ENCODE peak calls at places on chromosomes 13 and 19, in seven cellular contexts. V is adrenal gland, X is cardiac muscle cell, T is uterus, I is suprapubic skin, S is aorta, L is GM23338. R is an unnamed sample. For H3K4me1, the result is how much of the 10 kb centered on the place peaks cover.

GRCh38 chr19:38908854-38909253 is 3.1 kb downstream of the CCER2 start:
- DNase-seq in V (no peak), X (no peak), T (no peak), I (no peak), S (no peak), L (no peak), R (no peak)

GRCh38 chr13:101511766-101512165 is 59.3 kb downstream of the ITGBL1 start:
- DNase-seq in V (no peak), X (no peak), T (no peak), I (no peak), S (no peak), L (no peak), R (no peak)

GRCh38 chr13:60139272-60139671 is 24.5 kb downstream of the DIAPH3 start:
- DNase-seq in V (no peak), X (no peak), T (no peak), I (no peak), S (no peak), L (no peak), R (no peak)

GRCh38 chr19:18473706-18474087 is 35.8 kb upstream of the ISYNA1 start:
- DNase-seq in V (no peak), X (no peak), T (peak), I (no peak), S (no peak), L (no peak), R (no peak)

GRCh38 chr19:40742477-40742876 is 7.8 kb downstream of the ACTMAP start:
- DNase-seq in V (no peak), X (no peak), T (no peak), I (no peak), S (no peak), L (no peak), R (no peak)

GRCh38 chr19:8423821-8424223 is 10.7 kb downstream of the MARCHF2 start:
- DNase-seq in V (peak), X (peak), T (peak), I (peak), S (peak), L (peak), R (peak)

GRCh38 chr19:20367811-20368294 is 197.7 kb downstream of the ZNF737 start:
- DNase-seq in V (no peak), X (no peak), T (no peak), I (no peak), S (no peak), L (peak), R (no peak)

GRCh38 chr19:869245-870177 is 10.0 kb downstream of the CFD start:
- DNase-seq in V (peak), X (peak), T (peak), I (no peak), S (peak), L (no peak), R (peak)

GRCh38 chr19:42412223-42412622 is 15.0 kb downstream of the LIPE start:
- DNase-seq in V (no peak), X (no peak), T (no peak), I (no peak), S (no peak), L (peak), R (no peak)

GRCh38 chr19:19315444-19315843 is 4.9 kb downstream of the SUGP1 start:
- DNase-seq in V (no peak), X (no peak), T (no peak), I (no peak), S (no peak), L (peak), R (no peak)

GRCh38 chr19:13153627-13154240 is 3.5 kb downstream of the IER2 start:
- DNase-seq in V (peak), X (peak), T (peak), I (no peak), S (peak), L (peak), R (no peak)

GRCh38 chr13:91955546-91956355 is 557.3 kb downstream of the GPC5 start:
- DNase-seq in V (no peak), X (no peak), T (no peak), I (no peak), S (no peak), L (peak), R (no peak)

GRCh38 chr13:44184740-44185139 is 188.9 kb upstream of the SERP2 start:
- DNase-seq in V (no peak), X (no peak), T (no peak), I (no peak), S (no peak), L (no peak), R (no peak)

GRCh38 chr13:30186644-30187431 is 120.5 kb downstream of the KATNAL1 start:
- DNase-seq in V (no peak), X (no peak), T (no peak), I (no peak), S (no peak), L (peak), R (no peak)

GRCh38 chr13:113365551-113365971 is 1.6 kb upstream of the GRTP1 start:
- DNase-seq in V (no peak), X (no peak), T (no peak), I (no peak), S (no peak), L (no peak), R (peak)

GRCh38 chr13:97932006-97932405 is 21.5 kb upstream of the IPO5 start:
- DNase-seq in V (no peak), X (no peak), T (no peak), I (no peak), S (no peak), L (no peak), R (no peak)

GRCh38 chr13:48938308-48938943 is 37.3 kb upstream of the FNDC3A start:
- DNase-seq in V (no peak), X (no peak), T (no peak), I (no peak), S (no peak), L (no peak), R (no peak)

GRCh38 chr13:97849305-97849704 is 104.2 kb upstream of the IPO5 start:
- DNase-seq in V (no peak), X (peak), T (no peak), I (no peak), S (no peak), L (peak), R (no peak)

GRCh38 chr13:65724261-65724660 is 1505.9 kb downstream of the PCDH9 start:
- DNase-seq in V (no peak), X (peak), T (no peak), I (no peak), S (no peak), L (no peak), R (no peak)

GRCh38 chr19:46625731-46626130 is 842 bp upstream of the PTGIR start:
- DNase-seq in V (no peak), X (no peak), T (peak), I (no peak), S (no peak), L (no peak), R (no peak)

GRCh38 chr13:44075113-44075512 is 195.4 kb downstream of the LACC1 start:
- DNase-seq in V (no peak), X (no peak), T (no peak), I (no peak), S (no peak), L (no peak), R (no peak)

GRCh38 chr13:29925457-29925856 is 75.0 kb upstream of the UBL3 start:
- DNase-seq in V (peak), X (peak), T (peak), I (peak), S (peak), L (no peak), R (peak)

GRCh38 chr19:45999653-46000121 is 4.4 kb downstream of the CCDC61 start:
- DNase-seq in V (no peak), X (peak), T (peak), I (no peak), S (peak), L (peak), R (no peak)

GRCh38 chr19:49488863-49489537 is 1.6 kb downstream of the RPL13A start:
- DNase-seq in V (no peak), X (no peak), T (no peak), I (no peak), S (no peak), L (no peak), R (no peak)

GRCh38 chr13:112943309-112944125 is 25.5 kb upstream of the MCF2L start:
- DNase-seq in V (peak), X (peak), T (peak), I (peak), S (peak), L (peak), R (no peak)

GRCh38 chr13:77507931-77508776 is 27.4 kb upstream of the SCEL start:
- DNase-seq in V (no peak), X (peak), T (no peak), I (no peak), S (no peak), L (no peak), R (no peak)

GRCh38 chr13:70809588-70809987 is 701.3 kb upstream of the KLHL1 start:
- DNase-seq in V (no peak), X (no peak), T (no peak), I (no peak), S (no peak), L (peak), R (no peak)

GRCh38 chr19:287381-287871 is 3.8 kb downstream of the PLPP2 start:
- DNase-seq in V (no peak), X (no peak), T (no peak), I (no peak), S (peak), L (no peak), R (no peak)

GRCh38 chr19:45615795-45616708 is 14.0 kb upstream of the GPR4 start:
- DNase-seq in V (peak), X (peak), T (peak), I (peak), S (peak), L (peak), R (peak)

GRCh38 chr13:66219493-66219892 is 1010.6 kb downstream of the PCDH9 start:
- DNase-seq in V (no peak), X (no peak), T (no peak), I (no peak), S (no peak), L (no peak), R (no peak)

GRCh38 chr13:31951215-31951678 is 80.3 kb upstream of the FRY start:
- DNase-seq in V (peak), X (no peak), T (no peak), I (no peak), S (no peak), L (no peak), R (peak)

GRCh38 chr13:104823071-104823470 is 1712.4 kb downstream of the EFNB2 start:
- DNase-seq in V (no peak), X (no peak), T (no peak), I (no peak), S (no peak), L (no peak), R (no peak)

GRCh38 chr19:13506550-13506878 is 235 bp upstream of the CACNA1A start:
- DNase-seq in V (no peak), X (peak), T (no peak), I (no peak), S (no peak), L (peak), R (no peak)

DNA sequence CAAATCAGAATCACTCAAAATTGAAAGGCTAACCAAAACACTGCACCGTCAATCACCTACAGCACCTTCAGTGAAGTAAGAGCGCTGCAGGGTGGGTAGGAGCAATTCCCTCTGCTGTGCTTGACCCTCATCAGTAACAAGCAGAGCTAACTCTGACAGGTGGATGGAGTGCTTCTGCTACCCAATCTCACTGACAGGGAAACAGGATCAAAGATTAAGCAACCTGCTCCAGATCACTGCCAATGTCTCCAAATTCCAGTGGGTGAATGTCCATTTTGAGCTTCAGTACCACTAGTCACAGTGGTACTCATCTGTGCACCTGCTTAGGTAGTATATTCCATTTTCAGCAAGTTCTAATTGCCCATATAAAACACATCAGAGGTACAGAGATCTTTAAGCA is 25.2 kb downstream of the BRD4 start:
- DNase-seq in V (no peak), X (no peak), T (no peak), I (no peak), S (no peak), L (no peak), R (no peak)
- H3K4me1 ChIP-seq in V (half or more), X (under half), T (under half), I (half or more), S (under half), L (under half), R (under half)

DNA sequence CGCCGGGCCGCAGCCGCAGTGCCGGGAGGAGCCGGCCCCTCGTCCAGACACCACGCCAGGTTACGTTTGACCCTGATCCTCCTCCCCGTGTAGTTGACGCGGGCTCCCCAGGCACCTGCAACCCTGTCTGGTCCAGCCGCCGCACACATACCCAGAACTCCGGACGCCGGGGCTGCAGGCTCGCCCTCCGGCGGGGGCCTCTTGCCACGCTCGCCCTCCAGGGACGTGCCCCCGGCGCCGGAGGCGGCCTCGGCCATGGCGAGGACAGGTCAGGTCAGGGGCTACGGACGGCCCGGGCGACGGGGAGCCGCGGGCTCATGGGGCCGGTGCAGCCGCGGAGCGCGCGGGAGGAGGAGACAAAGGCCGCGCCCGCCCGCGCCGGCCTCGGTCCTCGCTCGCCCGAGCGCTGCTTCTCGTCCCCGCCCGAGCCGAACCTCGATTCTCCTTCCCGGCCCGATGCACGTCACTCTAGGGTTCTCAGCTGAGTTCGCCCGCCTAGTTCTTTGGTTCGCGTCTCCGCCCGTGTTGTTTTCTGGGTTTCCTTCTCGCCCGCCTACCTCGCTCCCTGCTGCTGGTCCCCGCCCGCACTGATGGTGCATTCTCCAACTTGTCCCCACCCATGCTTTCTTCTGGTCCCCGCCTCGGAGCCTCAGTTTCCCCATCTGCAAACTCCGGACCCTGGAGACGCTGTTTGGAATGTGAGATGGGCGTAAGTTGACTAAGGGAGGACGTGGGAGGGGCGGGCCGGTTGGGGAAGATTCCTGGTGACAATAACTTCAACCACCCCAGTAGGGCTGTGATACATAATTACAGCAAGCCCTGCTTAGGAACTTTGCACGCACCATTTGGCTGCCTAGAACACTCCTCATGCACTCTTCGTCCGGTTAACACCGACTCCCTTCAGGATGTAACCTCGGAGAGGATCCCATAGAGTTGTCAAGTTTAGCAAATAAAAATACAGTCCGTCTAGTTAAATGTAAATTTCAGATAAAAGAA is at the start of gene ANO8:
- DNase-seq in V (peak), X (peak), T (peak), I (peak), S (peak), L (peak), R (peak)
- H3K27ac ChIP-seq in V (peak), X (peak), T (peak), I (peak), S (no peak), L (no peak), R (peak)

DNA sequence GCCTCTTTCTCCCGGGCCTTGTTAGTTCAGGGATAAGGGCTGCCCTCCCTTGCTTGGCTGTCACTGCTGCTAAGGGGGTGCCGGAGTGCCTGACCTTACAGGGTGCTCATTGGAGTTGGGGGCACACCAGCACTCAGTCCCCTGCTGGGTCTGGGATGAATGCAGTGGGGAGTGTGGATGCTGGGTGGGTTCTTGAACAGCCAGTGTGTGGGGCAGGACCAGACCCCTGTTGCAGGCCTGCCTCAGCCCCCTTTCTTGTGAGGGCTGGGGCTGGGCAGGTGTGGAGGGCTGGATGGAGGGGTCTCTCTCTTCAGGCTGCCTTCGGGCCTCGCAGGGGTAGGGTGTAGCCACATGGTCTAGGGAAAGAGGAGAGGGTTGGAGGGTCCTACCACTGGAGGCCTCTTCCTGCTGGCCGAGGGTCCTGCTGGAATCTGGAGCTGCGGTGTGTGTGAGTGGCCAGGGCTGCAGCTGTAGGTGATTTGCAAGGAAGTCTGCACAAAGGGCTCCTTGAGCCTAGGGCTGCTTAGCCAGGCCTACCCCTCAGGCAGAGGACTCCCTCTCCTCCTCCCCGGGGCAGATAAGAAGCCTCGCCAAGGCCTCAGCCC is 3.2 kb downstream of the CEBPA start:
- DNase-seq in V (no peak), X (no peak), T (no peak), I (no peak), S (no peak), L (no peak), R (no peak)
- H3K4me1 ChIP-seq in V (under half), X (under half), T (under half), I (half or more), S (under half), L (under half), R (under half)

DNA sequence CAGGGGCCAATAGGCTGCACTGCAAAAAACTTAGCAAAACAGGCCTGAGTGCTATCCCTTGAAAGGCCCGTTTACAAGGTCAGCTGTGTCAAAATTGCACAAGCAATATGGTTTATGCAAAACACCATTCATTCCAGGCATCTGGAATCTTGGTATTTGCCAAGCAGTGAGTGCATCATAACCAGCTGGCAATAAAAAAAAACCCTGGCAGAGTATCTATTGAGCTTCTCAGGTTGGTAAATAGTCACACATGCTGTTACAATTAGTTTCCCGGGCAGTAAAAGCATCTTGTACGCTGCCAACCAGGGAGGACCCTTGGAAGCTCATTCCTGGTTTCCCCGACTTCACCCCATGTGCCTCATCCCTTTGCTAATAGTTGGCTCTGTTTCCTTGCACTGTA is 21.3 kb downstream of the ZNF77 start:
- DNase-seq in V (no peak), X (peak), T (no peak), I (no peak), S (no peak), L (no peak), R (no peak)
- H3K27ac ChIP-seq in V (peak), X (no peak), T (no peak), I (peak), S (no peak), L (no peak), R (no peak)

DNA sequence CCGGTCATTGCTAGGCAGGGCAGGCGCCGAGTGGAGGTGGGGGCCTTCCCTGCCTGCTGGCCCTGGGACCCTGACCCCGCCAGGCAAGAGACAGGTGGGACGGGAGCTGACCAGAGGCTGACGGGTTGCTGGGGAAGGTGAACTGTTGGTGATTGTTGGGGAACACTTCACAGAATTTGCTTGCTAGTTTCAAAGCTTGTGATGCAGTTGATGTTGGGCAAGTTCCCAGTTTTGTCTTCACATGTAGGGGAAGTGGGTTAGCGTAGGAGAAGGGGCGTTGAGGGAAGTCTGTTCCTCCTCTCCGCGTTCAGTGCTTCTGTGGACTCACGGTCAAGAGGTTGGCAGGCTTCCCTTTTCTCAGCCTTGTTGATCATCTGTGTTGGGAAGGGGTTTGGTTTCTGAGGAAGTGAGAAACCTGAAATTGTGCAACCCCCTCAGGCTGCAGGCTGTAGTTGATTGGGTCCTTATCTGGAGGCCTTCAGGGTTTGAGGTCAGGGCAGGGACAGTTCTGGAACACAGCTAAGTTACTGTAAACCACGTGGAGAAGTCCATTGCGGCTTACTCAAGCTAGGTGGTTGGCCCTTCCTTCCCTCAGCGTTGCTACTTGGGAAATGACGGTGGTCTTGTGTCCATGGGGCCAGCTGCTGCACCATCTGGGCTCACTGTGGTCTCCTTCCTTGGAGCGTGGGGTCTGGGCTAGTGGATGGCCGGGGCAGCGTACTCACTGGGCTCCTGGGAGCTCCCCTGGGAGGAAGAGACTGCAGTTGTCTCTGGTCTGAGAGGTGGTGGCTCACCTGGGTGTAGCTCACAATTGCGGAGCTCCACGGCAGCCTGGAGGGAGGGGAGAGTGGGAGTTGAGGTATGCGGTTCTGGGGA is 7.5 kb downstream of the RPS9 start:
- DNase-seq in V (peak), X (peak), T (no peak), I (no peak), S (peak), L (no peak), R (peak)
- H3K4me1 ChIP-seq in V (half or more), X (under half), T (under half), I (half or more), S (under half), L (under half), R (under half)